ENCODE peak calls at places on chromosomes 4 and X, in four cellular contexts. W is IMR-90, M is K562, H is GM12878. J is an unnamed sample.

GRCh38 chrX:7112071-7112470 is 35.4 kb upstream of the STS start:
- DNase-seq in H (no peak), M (no peak), W (no peak), J (no peak)

GRCh38 chr4:157389751-157390150 is 169.2 kb downstream of the GRIA2 start:
- DNase-seq in M (no peak), W (no peak), H (no peak), J (peak; percentile 35)

GRCh38 chrX:53458082-53458481 is 23.9 kb upstream of the HSD17B10 start:
- DNase-seq in M (no peak), W (peak; percentile 32), H (no peak), J (no peak)

GRCh38 chr4:165905405-165906027 is 32.5 kb downstream of the TLL1 start:
- DNase-seq in W (no peak), H (no peak), M (no peak), J (peak; percentile 63)

GRCh38 chr4:56618734-56619133 is 62.4 kb downstream of the HOPX start:
- DNase-seq in H (no peak), M (no peak), W (no peak), J (no peak)

GRCh38 chr4:175034986-175035705 is 117.0 kb downstream of the ADAM29 start:
- DNase-seq in W (no peak), H (no peak), M (no peak), J (no peak)

GRCh38 chr4:147371661-147372060 is 109.2 kb upstream of the EDNRA start:
- DNase-seq in H (no peak), M (no peak), W (peak; percentile 75), J (peak; percentile 60)

GRCh38 chrX:11273544-11273943 is 19.7 kb upstream of the AMELX start:
- DNase-seq in H (no peak), W (peak; percentile 53), M (no peak), J (no peak)

GRCh38 chr4:66750273-66750672 is 795.0 kb downstream of the CENPC start:
- DNase-seq in W (no peak), H (no peak), M (no peak), J (no peak)

GRCh38 chrX:139202742-139203410 is 327.7 kb upstream of the F9 start:
- DNase-seq in M (no peak), W (no peak), H (no peak), J (no peak)

GRCh38 chrX:86047174-86047991 is at the start of gene CHM:
- DNase-seq in W (peak; percentile 84), H (peak; percentile 63), M (peak; percentile 85), J (peak; percentile 93)
- TF ChIP-seq POLR2A in W (peak; percentile 82), H (peak; percentile 65), M (peak; percentile 82), J (peak; percentile 68)

GRCh38 chr4:41124916-41125548 is 89.3 kb downstream of the APBB2 start:
- DNase-seq in M (no peak), H (no peak), W (no peak), J (no peak)
- H3K9ac ChIP-seq in M (no peak overlapping the region), H (no peak overlapping the region), W (no peak overlapping the region), J (no peak overlapping the region)

GRCh38 chrX:24657671-24658410 is 10.7 kb upstream of the PCYT1B start:
- DNase-seq in H (no peak), M (no peak), W (no peak), J (no peak)

GRCh38 chrX:24661292-24661691 is 14.1 kb upstream of the PCYT1B start:
- DNase-seq in H (no peak), M (no peak), W (no peak), J (no peak)

GRCh38 chrX:24659106-24659505 is 12.0 kb upstream of the PCYT1B start:
- DNase-seq in H (no peak), W (no peak), M (no peak), J (no peak)

GRCh38 chrX:24659646-24660045 is 12.5 kb upstream of the PCYT1B start:
- DNase-seq in H (no peak), M (no peak), W (no peak), J (no peak)

GRCh38 chrX:24658421-24658820 is 11.3 kb upstream of the PCYT1B start:
- DNase-seq in W (no peak), M (no peak), H (no peak), J (no peak)
- TF ChIP-seq FOS in W (no peak), M (no peak), H (no peak), J (no peak)

GRCh38 chr4:143335979-143336827 is 473 bp upstream of the GAB1 start:
- DNase-seq in M (peak; percentile 86), W (peak; percentile 90), H (no peak), J (peak; percentile 93)
- TF ChIP-seq POLR2A in M (peak; percentile 67), W (peak; percentile 54), H (peak; percentile 41), J (no peak)

GRCh38 chrX:22360129-22360528 is 87.4 kb downstream of the CBLL2 start:
- DNase-seq in M (no peak), W (no peak), H (no peak), J (no peak)

GRCh38 chrX:22366866-22367265 is 94.2 kb downstream of the CBLL2 start:
- DNase-seq in W (no peak), H (no peak), M (no peak), J (no peak)

GRCh38 chrX:22366166-22366702 is 93.5 kb downstream of the CBLL2 start:
- DNase-seq in M (no peak), W (peak; percentile 27), H (no peak), J (no peak)

DNA sequence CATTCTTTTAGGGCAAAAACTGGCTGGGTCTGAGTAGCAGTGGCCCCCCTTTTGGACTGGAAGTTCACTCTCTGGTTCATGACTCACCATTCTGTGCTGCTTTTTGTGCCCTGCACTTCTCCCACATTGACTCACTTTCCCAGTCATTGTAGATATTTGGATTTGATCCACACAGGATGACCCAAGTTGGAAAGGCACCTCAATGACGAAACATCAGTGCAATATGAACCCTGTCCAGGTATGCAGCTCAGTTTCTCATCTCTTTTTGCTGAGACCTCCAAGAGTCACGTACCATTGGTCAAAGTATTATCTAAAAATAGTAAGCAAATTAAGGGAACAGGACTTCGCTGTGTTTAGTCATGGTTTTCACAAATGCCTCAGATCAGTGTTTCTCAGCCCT is 92.7 kb downstream of the CBLL2 start:
- DNase-seq in W (peak; percentile 91), M (no peak), H (no peak), J (peak; percentile 65)
- H3K9ac ChIP-seq in W (no peak overlapping the region), M (no peak overlapping the region), H (no peak overlapping the region), J (no peak overlapping the region)

GRCh38 chr4:159248383-159249178 is 145.7 kb downstream of the RAPGEF2 start:
- DNase-seq in H (no peak), M (no peak), W (peak; percentile 77), J (peak; percentile 53)
- TF ChIP-seq FOS in H (no peak), M (no peak), W (no peak), J (no peak)

DNA sequence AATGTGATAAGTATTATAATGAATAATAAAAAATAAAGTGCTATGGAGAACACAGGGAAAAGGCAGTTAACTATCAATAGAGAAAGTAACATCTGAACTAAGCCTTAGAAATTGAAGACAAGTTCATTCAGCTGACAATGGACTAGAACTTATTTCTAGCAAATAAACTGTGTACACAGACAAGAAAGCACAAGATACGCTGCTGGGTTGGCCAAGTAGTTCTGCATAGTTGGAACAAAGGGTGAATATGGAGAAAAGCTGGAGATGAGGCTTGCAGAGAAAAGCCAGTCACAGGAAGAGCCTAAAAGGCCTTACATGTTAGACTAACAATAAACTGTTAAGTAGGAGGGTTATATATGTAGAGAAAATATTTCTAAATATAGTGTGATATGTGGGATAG is 71.2 kb downstream of the WDFY3 start:
- DNase-seq in H (no peak), M (no peak), W (no peak), J (no peak)
- TF ChIP-seq POLR2A in H (no peak), M (no peak), W (no peak), J (no peak)

GRCh38 chr4:139656614-139657486 is 8.8 kb upstream of the MGST2 start:
- DNase-seq in M (peak; percentile 84), H (no peak), W (peak; percentile 78), J (peak; percentile 76)
- H3K9ac ChIP-seq in M (no peak overlapping the region), H (no peak overlapping the region), W (peak overlapping the region; percentile 60), J (peak overlapping the region; percentile 71)

GRCh38 chr4:89838005-89838404 is 1.0 kb upstream of the SNCA start:
- DNase-seq in M (peak; percentile 8), W (no peak), H (no peak), J (peak; percentile 63)
- TF ChIP-seq FOS in M (no peak), W (no peak), H (no peak), J (no peak)

GRCh38 chrX:39667746-39668507 is 429.8 kb downstream of the BCOR start:
- DNase-seq in W (no peak), M (no peak), H (no peak), J (no peak)
- TF ChIP-seq POLR2A in W (no peak), M (no peak), H (no peak), J (no peak)